ENCODE peak calls at places on chromosomes 12 and 14, in four cellular contexts. One of them, this sample, is unnamed.

GRCh38 chr12:77980782-77981181 is 150.1 kb downstream of the NAV3 start:
- DNase-seq in endothelial cell: no peak
- DNase-seq in right atrium auricular region: no peak
- DNase-seq in tibial nerve: no peak
- DNase-seq in this sample: no peak

GRCh38 chr12:46661161-46661845 is 164.5 kb downstream of the SLC38A4 start:
- DNase-seq in endothelial cell: peak
- DNase-seq in right atrium auricular region: no peak
- DNase-seq in tibial nerve: peak
- DNase-seq in this sample: peak

GRCh38 chr12:113439606-113440030 is 17.4 kb downstream of the SDSL start:
- DNase-seq in endothelial cell: peak
- DNase-seq in right atrium auricular region: no peak
- DNase-seq in tibial nerve: no peak
- DNase-seq in this sample: peak

GRCh38 chr14:97851438-97851995 is 1054.3 kb downstream of the VRK1 start:
- DNase-seq in endothelial cell: no peak
- DNase-seq in right atrium auricular region: no peak
- DNase-seq in tibial nerve: no peak
- DNase-seq in this sample: no peak

GRCh38 chr14:67851785-67852410 is 32.3 kb downstream of the RAD51B start:
- DNase-seq in endothelial cell: no peak
- DNase-seq in right atrium auricular region: no peak
- DNase-seq in tibial nerve: no peak
- DNase-seq in this sample: no peak

GRCh38 chr12:122423258-122424165 is 1.0 kb upstream of the CLIP1 start:
- DNase-seq in endothelial cell: peak
- DNase-seq in right atrium auricular region: no peak
- DNase-seq in tibial nerve: no peak
- DNase-seq in this sample: peak

GRCh38 chr14:78010688-78011087 is 159.5 kb upstream of the NRXN3 start:
- DNase-seq in endothelial cell: no peak
- DNase-seq in right atrium auricular region: peak
- DNase-seq in tibial nerve: no peak
- DNase-seq in this sample: no peak

GRCh38 chr14:80764496-80764895 is 177.0 kb downstream of the CEP128 start:
- DNase-seq in endothelial cell: no peak
- DNase-seq in right atrium auricular region: no peak
- DNase-seq in tibial nerve: no peak
- DNase-seq in this sample: no peak

GRCh38 chr12:90366286-90366685 is 588.7 kb downstream of the CCER1 start:
- DNase-seq in endothelial cell: no peak
- DNase-seq in right atrium auricular region: no peak
- DNase-seq in tibial nerve: no peak
- DNase-seq in this sample: no peak

GRCh38 chr12:107373238-107373809 is 280.0 kb upstream of the CRY1 start:
- DNase-seq in endothelial cell: no peak
- DNase-seq in right atrium auricular region: no peak
- DNase-seq in tibial nerve: no peak
- DNase-seq in this sample: no peak

GRCh38 chr12:57340104-57340503 is 89.1 kb upstream of the STAC3 start:
- DNase-seq in endothelial cell: no peak
- DNase-seq in right atrium auricular region: peak
- DNase-seq in tibial nerve: peak
- DNase-seq in this sample: no peak

GRCh38 chr12:109695961-109696461 is 17.6 kb upstream of the FAM222A start:
- DNase-seq in endothelial cell: no peak
- DNase-seq in right atrium auricular region: no peak
- DNase-seq in tibial nerve: no peak
- DNase-seq in this sample: no peak

GRCh38 chr12:90858261-90858660 is 96.7 kb downstream of the CCER1 start:
- DNase-seq in endothelial cell: no peak
- DNase-seq in right atrium auricular region: no peak
- DNase-seq in tibial nerve: no peak
- DNase-seq in this sample: no peak

GRCh38 chr14:92651793-92652382 is 96.5 kb downstream of the LGMN start:
- DNase-seq in endothelial cell: no peak
- DNase-seq in right atrium auricular region: no peak
- DNase-seq in tibial nerve: peak
- DNase-seq in this sample: peak

GRCh38 chr12:94660436-94660835 is 10.1 kb upstream of the TMCC3 start:
- DNase-seq in endothelial cell: no peak
- DNase-seq in right atrium auricular region: no peak
- DNase-seq in tibial nerve: no peak
- DNase-seq in this sample: no peak

GRCh38 chr12:3772380-3772779 is 19.5 kb upstream of the CRACR2A start:
- DNase-seq in endothelial cell: no peak
- DNase-seq in right atrium auricular region: no peak
- DNase-seq in tibial nerve: no peak
- DNase-seq in this sample: no peak

GRCh38 chr14:75298187-75298985 is 19.8 kb downstream of the FOS start:
- DNase-seq in endothelial cell: no peak
- DNase-seq in right atrium auricular region: peak
- DNase-seq in tibial nerve: no peak
- DNase-seq in this sample: no peak

GRCh38 chr14:55512421-55512820 is 67.6 kb upstream of the KTN1 start:
- DNase-seq in endothelial cell: no peak
- DNase-seq in right atrium auricular region: no peak
- DNase-seq in tibial nerve: no peak
- DNase-seq in this sample: no peak

GRCh38 chr12:123478762-123479161 is 20.8 kb downstream of the SNRNP35 start:
- DNase-seq in endothelial cell: no peak
- DNase-seq in right atrium auricular region: peak
- DNase-seq in tibial nerve: no peak
- DNase-seq in this sample: no peak

GRCh38 chr12:125861299-125862281 is 796.4 kb downstream of the AACS start:
- DNase-seq in endothelial cell: no peak
- DNase-seq in right atrium auricular region: no peak
- DNase-seq in tibial nerve: peak
- DNase-seq in this sample: no peak

GRCh38 chr14:22780941-22781605 is 14.6 kb downstream of the OXA1L start:
- DNase-seq in endothelial cell: no peak
- DNase-seq in right atrium auricular region: no peak
- DNase-seq in tibial nerve: no peak
- DNase-seq in this sample: no peak

GRCh38 chr12:51403744-51404143 is 12.5 kb upstream of the GALNT6 start:
- DNase-seq in endothelial cell: no peak
- DNase-seq in right atrium auricular region: no peak
- DNase-seq in tibial nerve: peak
- DNase-seq in this sample: no peak

GRCh38 chr12:120041386-120042231 is 52.6 kb downstream of the BICDL1 start:
- DNase-seq in endothelial cell: no peak
- DNase-seq in right atrium auricular region: no peak
- DNase-seq in tibial nerve: no peak
- DNase-seq in this sample: no peak

GRCh38 chr14:51310453-51311074 is 70.5 kb downstream of the TMX1 start:
- DNase-seq in endothelial cell: no peak
- DNase-seq in right atrium auricular region: no peak
- DNase-seq in tibial nerve: no peak
- DNase-seq in this sample: no peak

GRCh38 chr12:59660148-59660547 is 64.3 kb downstream of the SLC16A7 start:
- DNase-seq in endothelial cell: no peak
- DNase-seq in right atrium auricular region: no peak
- DNase-seq in tibial nerve: no peak
- DNase-seq in this sample: no peak

GRCh38 chr14:61381589-61381988 is 60.2 kb downstream of the PRKCH start:
- DNase-seq in endothelial cell: no peak
- DNase-seq in right atrium auricular region: no peak
- DNase-seq in tibial nerve: no peak
- DNase-seq in this sample: no peak

GRCh38 chr14:61379639-61380184 is 58.3 kb downstream of the PRKCH start:
- DNase-seq in endothelial cell: no peak
- DNase-seq in right atrium auricular region: no peak
- DNase-seq in tibial nerve: no peak
- DNase-seq in this sample: peak

GRCh38 chr14:61385002-61385685 is 63.8 kb downstream of the PRKCH start:
- DNase-seq in endothelial cell: no peak
- DNase-seq in right atrium auricular region: no peak
- DNase-seq in tibial nerve: no peak
- DNase-seq in this sample: no peak

GRCh38 chr14:61382842-61383241 is 61.5 kb downstream of the PRKCH start:
- DNase-seq in endothelial cell: no peak
- DNase-seq in right atrium auricular region: no peak
- DNase-seq in tibial nerve: no peak
- DNase-seq in this sample: no peak

GRCh38 chr14:61380984-61381383 is 59.6 kb downstream of the PRKCH start:
- DNase-seq in endothelial cell: no peak
- DNase-seq in right atrium auricular region: no peak
- DNase-seq in tibial nerve: no peak
- DNase-seq in this sample: no peak
- TF ChIP-seq CTCF in endothelial cell: no peak
- TF ChIP-seq CTCF in right atrium auricular region: no peak
- TF ChIP-seq CTCF in tibial nerve: no peak
- TF ChIP-seq CTCF in this sample: no peak

DNA sequence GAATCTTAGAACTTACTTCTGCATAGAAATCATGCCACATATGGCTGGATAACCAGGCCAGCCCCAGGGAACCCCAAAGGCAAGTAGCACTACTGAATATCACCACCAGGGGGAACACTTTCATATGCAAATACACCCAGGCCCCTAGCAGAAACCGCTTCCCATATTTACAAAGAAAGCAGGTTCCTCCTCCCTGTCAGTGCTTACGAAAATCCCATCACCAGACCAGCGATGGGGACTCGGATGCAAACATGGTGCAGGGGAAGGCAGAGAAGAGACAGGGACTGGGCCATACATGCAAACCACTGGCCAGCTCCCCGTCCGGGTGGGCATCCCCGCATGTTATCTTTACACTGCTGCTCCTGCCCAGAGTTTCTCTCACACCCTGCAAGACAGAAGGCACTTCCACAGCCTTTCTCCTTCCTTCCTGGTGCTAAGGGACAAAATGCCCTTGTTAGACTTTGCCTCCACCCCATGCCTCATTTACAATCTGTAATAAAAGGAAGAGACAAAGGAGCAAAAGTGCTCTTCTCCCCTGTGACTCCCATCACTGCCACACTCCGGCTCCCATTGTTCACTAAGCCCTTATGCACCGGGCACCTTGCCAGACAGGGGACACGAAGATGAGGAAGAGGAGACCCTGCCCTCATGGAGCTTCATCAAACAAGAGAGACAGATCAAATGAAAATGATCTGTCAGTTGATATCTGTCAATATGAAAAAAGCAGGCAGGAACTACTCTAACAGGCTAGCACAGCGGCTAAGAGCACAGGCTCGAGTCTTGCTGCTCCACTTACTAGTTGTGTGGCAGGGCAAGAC is 62.3 kb downstream of the PTPN21 start:
- DNase-seq in endothelial cell: peak
- DNase-seq in right atrium auricular region: peak
- DNase-seq in tibial nerve: peak
- DNase-seq in this sample: peak
- TF ChIP-seq CTCF in endothelial cell: peak
- TF ChIP-seq CTCF in right atrium auricular region: peak
- TF ChIP-seq CTCF in tibial nerve: peak
- TF ChIP-seq CTCF in this sample: peak

GRCh38 chr14:20657216-20658211 is 16.0 kb upstream of the OR6S1 start:
- DNase-seq in endothelial cell: peak
- DNase-seq in right atrium auricular region: peak
- DNase-seq in tibial nerve: no peak
- DNase-seq in this sample: no peak
- TF ChIP-seq CTCF in endothelial cell: no peak
- TF ChIP-seq CTCF in right atrium auricular region: no peak
- TF ChIP-seq CTCF in tibial nerve: no peak
- TF ChIP-seq CTCF in this sample: no peak

DNA sequence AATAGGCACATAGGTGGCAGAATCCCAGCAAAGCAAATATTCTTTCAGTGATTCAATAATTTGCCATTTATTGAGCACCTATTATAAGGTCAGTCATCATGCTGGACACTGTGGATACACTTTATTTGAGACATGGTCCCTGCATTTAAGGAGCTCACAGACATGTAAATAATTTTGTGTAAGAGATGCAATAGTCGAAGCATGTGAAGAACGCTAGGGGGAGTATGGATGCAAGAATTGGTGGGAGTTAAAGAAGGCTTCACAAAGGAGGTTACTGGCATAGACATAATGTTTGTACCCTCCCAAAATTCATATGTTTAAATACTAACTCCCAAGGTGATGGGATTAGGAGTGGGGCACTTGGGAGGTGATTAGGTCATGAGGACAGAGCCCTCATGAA is 260.6 kb upstream of the GARIN6 start:
- DNase-seq in endothelial cell: no peak
- DNase-seq in right atrium auricular region: no peak
- DNase-seq in tibial nerve: no peak
- DNase-seq in this sample: peak
- TF ChIP-seq CTCF in endothelial cell: peak
- TF ChIP-seq CTCF in right atrium auricular region: no peak
- TF ChIP-seq CTCF in tibial nerve: no peak
- TF ChIP-seq CTCF in this sample: peak

GRCh38 chr14:71591929-71592328 is 340.3 kb upstream of the RGS6 start:
- DNase-seq in endothelial cell: no peak
- DNase-seq in right atrium auricular region: no peak
- DNase-seq in tibial nerve: no peak
- DNase-seq in this sample: peak

GRCh38 chr14:71595441-71595840 is 336.8 kb upstream of the RGS6 start:
- DNase-seq in endothelial cell: no peak
- DNase-seq in right atrium auricular region: no peak
- DNase-seq in tibial nerve: no peak
- DNase-seq in this sample: no peak

GRCh38 chr14:71592361-71592760 is 339.9 kb upstream of the RGS6 start:
- DNase-seq in endothelial cell: no peak
- DNase-seq in right atrium auricular region: no peak
- DNase-seq in tibial nerve: no peak
- DNase-seq in this sample: no peak

GRCh38 chr14:71594828-71595227 is 337.4 kb upstream of the RGS6 start:
- DNase-seq in endothelial cell: no peak
- DNase-seq in right atrium auricular region: no peak
- DNase-seq in tibial nerve: no peak
- DNase-seq in this sample: no peak

GRCh38 chr14:71593966-71594365 is 338.3 kb upstream of the RGS6 start:
- DNase-seq in endothelial cell: no peak
- DNase-seq in right atrium auricular region: no peak
- DNase-seq in tibial nerve: no peak
- DNase-seq in this sample: no peak
- TF ChIP-seq CTCF in endothelial cell: no peak
- TF ChIP-seq CTCF in right atrium auricular region: no peak
- TF ChIP-seq CTCF in tibial nerve: no peak
- TF ChIP-seq CTCF in this sample: no peak